ENCODE peak calls at places on chromosome 17, in seven cellular contexts. One of them, this sample, is unnamed.

GRCh38 chr17:1001640-1002411 is 4.9 kb downstream of the TIMM22 start:
- DNase-seq in DMS79 treated with DMSO at 0.1 percent for 48 hours: no peak
- DNase-seq in B cell: no peak
- DNase-seq in GDM1: no peak
- DNase-seq in GM04503: no peak
- DNase-seq in brain pericyte: peak
- DNase-seq in NCI-H2107: no peak
- DNase-seq in this sample: no peak

GRCh38 chr17:17783825-17784598 is 52.8 kb downstream of the SREBF1 start:
- DNase-seq in GDM1: no peak
- DNase-seq in brain pericyte: no peak
- DNase-seq in DMS79 treated with DMSO at 0.1 percent for 48 hours: peak
- DNase-seq in B cell: peak
- DNase-seq in GM04503: no peak
- DNase-seq in NCI-H2107: peak
- DNase-seq in this sample: peak

GRCh38 chr17:42268236-42268635 is 8.0 kb downstream of the STAT5B start:
- DNase-seq in brain pericyte: no peak
- DNase-seq in B cell: no peak
- DNase-seq in NCI-H2107: no peak
- DNase-seq in GDM1: no peak
- DNase-seq in GM04503: no peak
- DNase-seq in DMS79 treated with DMSO at 0.1 percent for 48 hours: no peak
- DNase-seq in this sample: no peak

GRCh38 chr17:28940675-28941074 is 10.6 kb downstream of the PHF12 start:
- DNase-seq in GM04503: no peak
- DNase-seq in GDM1: no peak
- DNase-seq in NCI-H2107: peak
- DNase-seq in DMS79 treated with DMSO at 0.1 percent for 48 hours: no peak
- DNase-seq in B cell: no peak
- DNase-seq in brain pericyte: no peak
- DNase-seq in this sample: no peak

GRCh38 chr17:45087496-45087975 is 26.4 kb downstream of the NMT1 start:
- DNase-seq in brain pericyte: no peak
- DNase-seq in GM04503: no peak
- DNase-seq in NCI-H2107: no peak
- DNase-seq in DMS79 treated with DMSO at 0.1 percent for 48 hours: peak
- DNase-seq in GDM1: no peak
- DNase-seq in B cell: no peak
- DNase-seq in this sample: no peak

GRCh38 chr17:13600475-13601316 is 1.0 kb downstream of the HS3ST3A1 start:
- DNase-seq in GM04503: no peak
- DNase-seq in brain pericyte: no peak
- DNase-seq in B cell: no peak
- DNase-seq in GDM1: no peak
- DNase-seq in NCI-H2107: no peak
- DNase-seq in DMS79 treated with DMSO at 0.1 percent for 48 hours: no peak
- DNase-seq in this sample: no peak

GRCh38 chr17:42428141-42428944 is 5.3 kb upstream of the CAVIN1 start:
- DNase-seq in brain pericyte: peak
- DNase-seq in DMS79 treated with DMSO at 0.1 percent for 48 hours: no peak
- DNase-seq in B cell: peak
- DNase-seq in GDM1: peak
- DNase-seq in GM04503: peak
- DNase-seq in NCI-H2107: no peak
- DNase-seq in this sample: peak

GRCh38 chr17:42704495-42705494 is 22.5 kb downstream of the CNTNAP1 start:
- DNase-seq in DMS79 treated with DMSO at 0.1 percent for 48 hours: no peak
- DNase-seq in GM04503: no peak
- DNase-seq in NCI-H2107: no peak
- DNase-seq in GDM1: no peak
- DNase-seq in brain pericyte: no peak
- DNase-seq in B cell: peak
- DNase-seq in this sample: no peak

GRCh38 chr17:56431736-56432135 is 161.8 kb upstream of the NOG start:
- DNase-seq in brain pericyte: no peak
- DNase-seq in DMS79 treated with DMSO at 0.1 percent for 48 hours: no peak
- DNase-seq in B cell: no peak
- DNase-seq in NCI-H2107: no peak
- DNase-seq in GM04503: peak
- DNase-seq in GDM1: no peak
- DNase-seq in this sample: no peak

GRCh38 chr17:63224644-63225043 is 221.5 kb downstream of the CYB561 start:
- DNase-seq in GM04503: no peak
- DNase-seq in DMS79 treated with DMSO at 0.1 percent for 48 hours: no peak
- DNase-seq in brain pericyte: no peak
- DNase-seq in GDM1: no peak
- DNase-seq in NCI-H2107: no peak
- DNase-seq in B cell: no peak
- DNase-seq in this sample: no peak